ENCODE peak calls at places on chromosomes 5 and 9, in eight cellular contexts. D is germinal center; Z is stimulated activated CD4-positive, alpha-beta T cell treated with anti-CD3 and anti-CD28 coated beads, Interleukin-4, amount 100 ng/mL, for 4 hours; P is OCI-LY7; L is amniotic stem cell; E is nucleus accumbens; S is substantia nigra; X is pancreas. M is an unnamed sample.

GRCh38 chr9:14652729-14653377 is 40.4 kb downstream of the ZDHHC21 start:
- DNase-seq in D (no peak), Z (no peak), P (peak; percentile 6), L (no peak), E (no peak), S (no peak), X (peak; percentile 20), M (no peak)

GRCh38 chr5:78611161-78611605 is 37.4 kb downstream of the LHFPL2 start:
- DNase-seq in D (no peak), Z (no peak), P (no peak), L (no peak), E (no peak), S (no peak), X (no peak), M (no peak)

GRCh38 chr9:22008662-22009562 is at the start of gene CDKN2B:
- DNase-seq in D (peak; percentile 94), Z (peak; percentile 32), P (peak; percentile 90), L (peak; percentile 94), E (peak; percentile 82), S (peak; percentile 83), X (peak; percentile 96), M (peak; percentile 91)

GRCh38 chr9:98356953-98357352 is 101.5 kb upstream of the TBC1D2 start:
- DNase-seq in D (no peak), Z (no peak), P (no peak), L (no peak), E (no peak), S (no peak), X (no peak), M (no peak)

GRCh38 chr5:132655821-132656773 is 1.9 kb upstream of the IL13 start:
- DNase-seq in D (no peak), Z (peak; percentile 48), P (no peak), L (no peak), E (no peak), S (no peak), X (no peak), M (peak; percentile 38)

GRCh38 chr5:52867809-52868208 is 80.1 kb downstream of the ITGA1 start:
- DNase-seq in D (no peak), Z (no peak), P (no peak), L (no peak), E (no peak), S (no peak), X (no peak), M (no peak)

GRCh38 chr9:15416880-15417279 is 5.8 kb upstream of the SNAPC3 start:
- DNase-seq in D (no peak), Z (peak; percentile 25), P (peak; percentile 30), L (peak; percentile 10), E (peak; percentile 1), S (no peak), X (peak; percentile 36), M (peak; percentile 63)

GRCh38 chr5:152092580-152092979 is 167.9 kb upstream of the GLRA1 start:
- DNase-seq in D (no peak), Z (no peak), P (no peak), L (no peak), E (no peak), S (no peak), X (no peak), M (no peak)

GRCh38 chr5:150262502-150262901 is 27.1 kb downstream of the CAMK2A start:
- DNase-seq in D (no peak), Z (no peak), P (no peak), L (no peak), E (no peak), S (no peak), X (no peak), M (no peak)

GRCh38 chr5:149363345-149363744 is 5.5 kb downstream of the PCYOX1L start:
- DNase-seq in D (no peak), Z (no peak), P (no peak), L (no peak), E (no peak), S (no peak), X (no peak), M (no peak)

GRCh38 chr5:154181156-154181555 is 9.4 kb upstream of the GALNT10 start:
- DNase-seq in D (no peak), Z (no peak), P (no peak), L (no peak), E (no peak), S (no peak), X (no peak), M (no peak)

GRCh38 chr9:75788006-75788634 is 102.4 kb upstream of the PCSK5 start:
- DNase-seq in D (no peak), Z (no peak), P (no peak), L (no peak), E (no peak), S (no peak), X (no peak), M (no peak)

GRCh38 chr9:134602547-134603362 is 38.8 kb upstream of the COL5A1 start:
- DNase-seq in D (no peak), Z (no peak), P (no peak), L (peak; percentile 97), E (no peak), S (no peak), X (peak; percentile 43), M (no peak)

GRCh38 chr5:6508931-6509330 is 60.3 kb downstream of the UBE2QL1 start:
- DNase-seq in D (no peak), Z (no peak), P (no peak), L (no peak), E (no peak), S (no peak), X (no peak), M (no peak)

GRCh38 chr5:123452401-123452800 is 29.2 kb upstream of the CEP120 start:
- DNase-seq in D (no peak), Z (no peak), P (no peak), L (no peak), E (no peak), S (no peak), X (no peak), M (no peak)

GRCh38 chr9:125110464-125110863 is 32.9 kb downstream of the SCAI start:
- DNase-seq in D (no peak), Z (no peak), P (no peak), L (no peak), E (no peak), S (no peak), X (no peak), M (no peak)

GRCh38 chr9:27503623-27504022 is 20.5 kb upstream of the IFNK start:
- DNase-seq in D (no peak), Z (no peak), P (no peak), L (no peak), E (no peak), S (no peak), X (no peak), M (no peak)

GRCh38 chr9:110047955-110048472 is 159.9 kb downstream of the C9orf152 start:
- DNase-seq in D (no peak), Z (no peak), P (peak; percentile 61), L (no peak), E (peak; percentile 30), S (no peak), X (no peak), M (peak; percentile 51)

GRCh38 chr9:99057665-99058625 is 47.0 kb upstream of the TGFBR1 start:
- DNase-seq in D (peak; percentile 28), Z (peak; percentile 64), P (peak; percentile 83), L (no peak), E (no peak), S (peak; percentile 3), X (peak; percentile 50), M (peak; percentile 62)

GRCh38 chr9:17532461-17532860 is 46.4 kb upstream of the SH3GL2 start:
- DNase-seq in D (no peak), Z (no peak), P (no peak), L (no peak), E (no peak), S (no peak), X (no peak), M (no peak)